ENCODE peak calls at places on chromosome 5, in nine cellular contexts. L is T-helper 2 cell; J is gastrocnemius medialis; G is glutamatergic neuron; C is fibroblast of pulmonary artery; D is NCI-H1105; Q is stimulated activated CD8-positive, alpha-beta memory T cell treated with anti-CD3 and anti-CD28 coated beads, Interleukin-12 subunit alpha, Interleukin-12 subunit beta, amount 100 ng/mL, for 4 hours; E is NCI-H2081; M is iPS-NIHi11. V is an unnamed sample.

GRCh38 chr5:83475540-83476469 is 4.3 kb downstream of the VCAN start:
- DNase-seq in G (no peak), L (no peak), M (no peak), D (no peak), J (no peak), E (no peak), Q (no peak), C (peak), V (peak)

GRCh38 chr5:168652516-168652915 is 73.3 kb upstream of the PANK3 start:
- DNase-seq in M (no peak), Q (no peak), G (no peak), C (no peak), J (no peak), D (no peak), L (no peak), E (no peak), V (no peak)

GRCh38 chr5:118984602-118985001 is 3.7 kb downstream of the DTWD2 start:
- DNase-seq in J (no peak), L (no peak), G (no peak), Q (no peak), E (no peak), C (peak), M (no peak), D (no peak), V (peak)

GRCh38 chr5:100900796-100901731 is 2.0 kb downstream of the ST8SIA4 start:
- DNase-seq in L (peak), C (peak), Q (peak), M (peak), E (peak), D (peak), G (peak), J (peak), V (peak)

GRCh38 chr5:535781-536698 is 11.8 kb upstream of the SLC9A3 start:
- DNase-seq in M (no peak), J (no peak), D (no peak), C (no peak), L (no peak), G (no peak), E (peak), Q (no peak), V (no peak)

GRCh38 chr5:160169326-160169725 is 50.1 kb upstream of the PWWP2A start:
- DNase-seq in D (no peak), G (no peak), J (no peak), C (peak), L (no peak), M (no peak), E (no peak), Q (no peak), V (peak)

GRCh38 chr5:33068786-33069185 is 357.7 kb downstream of the NPR3 start:
- DNase-seq in D (no peak), J (no peak), M (no peak), E (no peak), L (no peak), G (no peak), C (no peak), Q (no peak), V (peak)

GRCh38 chr5:74289238-74289637 is 351.3 kb downstream of the ENC1 start:
- DNase-seq in G (no peak), E (no peak), D (no peak), C (no peak), Q (no peak), M (no peak), L (no peak), J (no peak), V (no peak)

GRCh38 chr5:43338856-43339255 is 25.6 kb upstream of the HMGCS1 start:
- DNase-seq in D (no peak), E (no peak), C (no peak), Q (no peak), G (no peak), M (no peak), J (no peak), L (no peak), V (no peak)

GRCh38 chr5:132837868-132838267 is 7.4 kb upstream of the SHROOM1 start:
- DNase-seq in Q (no peak), L (no peak), J (no peak), G (no peak), C (no peak), E (no peak), D (no peak), M (no peak), V (no peak)

GRCh38 chr5:58105836-58106235 is 354.1 kb downstream of the PLK2 start:
- DNase-seq in M (no peak), C (no peak), G (no peak), E (no peak), D (no peak), Q (no peak), L (no peak), J (no peak), V (no peak)

V was measured in fibroblast of mammary gland.